ENCODE peak calls at places on chromosomes 2 and 18, in seven cellular contexts. One of them, this sample, is unnamed.

GRCh38 chr18:26614374-26614773 is 66.0 kb upstream of the KCTD1 start:
- DNase-seq in NCI-H774: no peak
- DNase-seq in AG09319: no peak
- DNase-seq in mucosa of descending colon: no peak
- DNase-seq in ureter: no peak
- DNase-seq in lower lobe of right lung: no peak
- DNase-seq in HCT116: no peak
- DNase-seq in this sample: no peak

GRCh38 chr2:12057436-12058166 is 311.2 kb downstream of the LPIN1 start:
- DNase-seq in NCI-H774: no peak
- DNase-seq in AG09319: no peak
- DNase-seq in mucosa of descending colon: peak
- DNase-seq in ureter: no peak
- DNase-seq in lower lobe of right lung: peak
- DNase-seq in HCT116: no peak
- DNase-seq in this sample: peak

GRCh38 chr18:55593888-55594287 is 5.9 kb upstream of the TCF4 start:
- DNase-seq in NCI-H774: no peak
- DNase-seq in AG09319: no peak
- DNase-seq in mucosa of descending colon: no peak
- DNase-seq in ureter: no peak
- DNase-seq in lower lobe of right lung: no peak
- DNase-seq in HCT116: no peak
- DNase-seq in this sample: no peak

GRCh38 chr2:109302319-109302718 is 173.3 kb downstream of the SH3RF3 start:
- DNase-seq in NCI-H774: no peak
- DNase-seq in AG09319: no peak
- DNase-seq in mucosa of descending colon: no peak
- DNase-seq in ureter: no peak
- DNase-seq in lower lobe of right lung: no peak
- DNase-seq in HCT116: no peak
- DNase-seq in this sample: no peak

GRCh38 chr2:237427807-237428506 is 14.0 kb upstream of the COL6A3 start:
- DNase-seq in NCI-H774: no peak
- DNase-seq in AG09319: no peak
- DNase-seq in mucosa of descending colon: no peak
- DNase-seq in ureter: peak
- DNase-seq in lower lobe of right lung: no peak
- DNase-seq in HCT116: no peak
- DNase-seq in this sample: no peak

GRCh38 chr2:63053889-63054725 is 3.5 kb downstream of the OTX1 start:
- DNase-seq in NCI-H774: no peak
- DNase-seq in AG09319: no peak
- DNase-seq in mucosa of descending colon: peak
- DNase-seq in ureter: no peak
- DNase-seq in lower lobe of right lung: no peak
- DNase-seq in HCT116: no peak
- DNase-seq in this sample: peak

GRCh38 chr2:135657806-135658582 is 83.7 kb upstream of the UBXN4 start:
- DNase-seq in NCI-H774: no peak
- DNase-seq in AG09319: no peak
- DNase-seq in mucosa of descending colon: no peak
- DNase-seq in ureter: no peak
- DNase-seq in lower lobe of right lung: no peak
- DNase-seq in HCT116: no peak
- DNase-seq in this sample: no peak

GRCh38 chr2:199228887-199229819 is 228.6 kb downstream of the SATB2 start:
- DNase-seq in NCI-H774: no peak
- DNase-seq in AG09319: peak
- DNase-seq in mucosa of descending colon: no peak
- DNase-seq in ureter: no peak
- DNase-seq in lower lobe of right lung: no peak
- DNase-seq in HCT116: no peak
- DNase-seq in this sample: no peak

This sample was measured in sigmoid colon.